ENCODE peak calls at places on chromosomes 13 and 19, in ten cellular contexts. Y is tibial nerve; Q is fibroblast of pulmonary artery; E is Caco-2; P is body of pancreas; U is GM13976; G is IMR-90; V is CD4-positive, alpha-beta T cell; O is mucosa of descending colon; C is WTC11. X is an unnamed sample.

GRCh38 chr13:23922005-23922932 is 25.0 kb upstream of the C1QTNF9B start:
- DNase-seq in Y (no peak), Q (peak; percentile 18), E (no peak), P (no peak), U (no peak), G (peak; percentile 31), V (no peak), O (no peak), C (no peak), X (no peak)

GRCh38 chr13:40145139-40145538 is 489.7 kb downstream of the COG6 start:
- DNase-seq in Y (no peak), Q (no peak), E (no peak), P (no peak), U (no peak), G (no peak), V (no peak), O (no peak), C (no peak), X (no peak)

GRCh38 chr13:34833562-34834182 is 108.4 kb upstream of the NBEA start:
- DNase-seq in Y (no peak), Q (peak; percentile 7), E (no peak), P (no peak), U (no peak), G (peak; percentile 2), V (no peak), O (no peak), C (peak; percentile 51), X (no peak)

GRCh38 chr19:3108775-3109174 is 14.6 kb downstream of the GNA11 start:
- DNase-seq in Y (no peak), Q (peak; percentile 67), E (peak; percentile 66), P (peak; percentile 63), U (peak; percentile 82), G (peak; percentile 50), V (peak; percentile 67), O (peak; percentile 67), C (peak; percentile 84), X (peak; percentile 84)

GRCh38 chr19:33849551-33850147 is 53.0 kb downstream of the KCTD15 start:
- DNase-seq in Y (no peak), Q (no peak), E (no peak), P (no peak), U (no peak), G (no peak), V (no peak), O (no peak), C (no peak), X (no peak)

GRCh38 chr13:109381546-109382180 is 404.7 kb downstream of the IRS2 start:
- DNase-seq in Y (no peak), Q (peak; percentile 72), E (no peak), P (no peak), U (no peak), G (peak; percentile 71), V (no peak), O (no peak), C (no peak), X (no peak)

GRCh38 chr13:36131215-36131930 is at the start of gene DCLK1:
- DNase-seq in Y (peak; percentile 56), Q (peak; percentile 39), E (no peak), P (peak; percentile 23), U (no peak), G (no peak), V (no peak), O (peak; percentile 45), C (peak; percentile 73), X (no peak)

GRCh38 chr19:31140717-31141116 is 208.5 kb downstream of the TSHZ3 start:
- DNase-seq in Y (no peak), Q (peak; percentile 58), E (no peak), P (no peak), U (no peak), G (peak; percentile 55), V (no peak), O (no peak), C (no peak), X (no peak)

GRCh38 chr19:5974721-5975387 is 3.1 kb downstream of the RANBP3 start:
- DNase-seq in Y (no peak), Q (no peak), E (no peak), P (no peak), U (peak; percentile 69), G (peak; percentile 35), V (no peak), O (no peak), C (no peak), X (peak; percentile 60)

GRCh38 chr13:78497702-78498319 is 105.5 kb downstream of the POU4F1 start:
- DNase-seq in Y (no peak), Q (no peak), E (no peak), P (no peak), U (no peak), G (no peak), V (no peak), O (no peak), C (no peak), X (no peak)

GRCh38 chr19:40693896-40694295 is 3.4 kb upstream of the NUMBL start:
- DNase-seq in Y (no peak), Q (no peak), E (no peak), P (no peak), U (no peak), G (no peak), V (no peak), O (no peak), C (no peak), X (no peak)

GRCh38 chr19:40692212-40692551 is 1.7 kb upstream of the NUMBL start:
- DNase-seq in Y (no peak), Q (no peak), E (no peak), P (no peak), U (no peak), G (no peak), V (no peak), O (no peak), C (no peak), X (no peak)

GRCh38 chr19:40691421-40692211 is 1.2 kb upstream of the NUMBL start:
- DNase-seq in Y (no peak), Q (no peak), E (no peak), P (no peak), U (no peak), G (no peak), V (no peak), O (peak; percentile 36), C (no peak), X (peak; percentile 54)

GRCh38 chr19:40690699-40691420 is 409 bp upstream of the NUMBL start:
- DNase-seq in Y (peak; percentile 98), Q (peak; percentile 92), E (peak; percentile 95), P (peak; percentile 95), U (peak; percentile 100), G (peak; percentile 86), V (peak; percentile 85), O (peak; percentile 95), C (peak; percentile 91), X (peak; percentile 99)

GRCh38 chr19:40693150-40693788 is 2.8 kb upstream of the NUMBL start:
- DNase-seq in Y (no peak), Q (no peak), E (no peak), P (no peak), U (no peak), G (no peak), V (no peak), O (no peak), C (no peak), X (no peak)
- TF ChIP-seq CTCF in Y (no peak), Q (no peak), E (no peak), P (no peak), U (no peak), G (no peak), V (no peak), O (no peak), C (no peak), X (no peak)

GRCh38 chr13:27359203-27359821 is 65.1 kb upstream of the GTF3A start:
- DNase-seq in Y (no peak), Q (peak; percentile 81), E (peak; percentile 67), P (peak; percentile 74), U (peak; percentile 75), G (peak; percentile 73), V (peak; percentile 54), O (peak; percentile 81), C (peak; percentile 76), X (peak; percentile 76)

GRCh38 chr13:27360562-27360961 is 63.9 kb upstream of the GTF3A start:
- DNase-seq in Y (no peak), Q (no peak), E (no peak), P (no peak), U (no peak), G (peak; percentile 10), V (no peak), O (no peak), C (no peak), X (no peak)

GRCh38 chr13:27355894-27356293 is 68.5 kb upstream of the GTF3A start:
- DNase-seq in Y (no peak), Q (no peak), E (no peak), P (no peak), U (no peak), G (no peak), V (no peak), O (no peak), C (peak; percentile 38), X (no peak)

GRCh38 chr13:27362064-27362751 is 62.2 kb upstream of the GTF3A start:
- DNase-seq in Y (peak; percentile 75), Q (peak; percentile 83), E (peak; percentile 87), P (peak; percentile 92), U (peak; percentile 90), G (peak; percentile 71), V (peak; percentile 60), O (peak; percentile 94), C (peak; percentile 95), X (peak; percentile 89)

GRCh38 chr13:27358420-27358819 is 66.0 kb upstream of the GTF3A start:
- DNase-seq in Y (no peak), Q (no peak), E (no peak), P (no peak), U (no peak), G (no peak), V (no peak), O (no peak), C (no peak), X (no peak)
- TF ChIP-seq CTCF in Y (no peak), Q (no peak), E (no peak), P (no peak), U (no peak), G (no peak), V (no peak), O (no peak), C (no peak), X (no peak)

DNA sequence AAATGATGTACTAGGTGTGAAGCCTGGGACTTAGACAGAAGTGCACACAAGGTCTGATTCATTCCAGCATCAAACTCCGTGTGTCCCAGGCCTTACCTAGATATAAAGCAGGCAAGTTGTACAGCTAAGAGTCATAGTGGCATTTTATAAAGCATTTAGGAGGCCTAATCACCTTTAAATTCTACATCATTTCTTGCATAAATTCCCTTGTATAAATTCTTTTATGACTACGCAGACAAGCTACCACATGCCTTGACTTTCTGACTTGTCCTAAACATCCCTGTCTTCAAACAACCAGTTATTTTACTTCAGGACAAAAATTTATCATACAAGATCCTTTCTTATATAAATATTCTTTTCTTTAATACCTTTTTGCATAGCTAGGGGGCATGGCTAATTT is 22.5 kb downstream of the TMEM255B start:
- DNase-seq in Y (no peak), Q (no peak), E (no peak), P (no peak), U (no peak), G (no peak), V (no peak), O (no peak), C (no peak), X (no peak)
- TF ChIP-seq CTCF in Y (no peak), Q (no peak), E (no peak), P (no peak), U (no peak), G (peak; percentile 6), V (no peak), O (no peak), C (no peak), X (no peak)

GRCh38 chr13:26759907-26760834 is at the start of gene GPR12:
- DNase-seq in Y (no peak), Q (peak; percentile 6), E (no peak), P (no peak), U (no peak), G (no peak), V (no peak), O (no peak), C (peak; percentile 16), X (no peak)
- TF ChIP-seq CTCF in Y (no peak), Q (no peak), E (no peak), P (no peak), U (no peak), G (no peak), V (no peak), O (no peak), C (no peak), X (no peak)